ENCODE peak calls at places on chromosome 2, in six cellular contexts. K is A549, L is cardiac fibroblast, T is epithelial cell of esophagus, D is HFFc6, I is lower lobe of right lung. A is an unnamed sample.

GRCh38 chr2:53289309-53290006 is 478.1 kb upstream of the CHAC2 start:
- DNase-seq in L (no peak), K (no peak), T (peak; percentile 42), D (no peak), I (no peak), A (no peak)

GRCh38 chr2:45607701-45608100 is 3.4 kb downstream of the SRBD1 start:
- DNase-seq in K (peak; percentile 71), T (peak; percentile 43), I (no peak), L (peak; percentile 45), D (peak; percentile 29), A (no peak)

GRCh38 chr2:114729025-114729424 is 286.6 kb downstream of the DPP10 start:
- DNase-seq in I (no peak), D (no peak), L (no peak), K (no peak), T (no peak), A (no peak)

GRCh38 chr2:157269060-157269459 is 11.6 kb downstream of the GALNT5 start:
- DNase-seq in K (no peak), L (no peak), D (no peak), I (no peak), T (peak; percentile 63), A (no peak)

GRCh38 chr2:112703684-112704083 is 17.1 kb upstream of the NT5DC4 start:
- DNase-seq in I (no peak), K (no peak), T (no peak), D (no peak), L (no peak), A (no peak)

GRCh38 chr2:3270095-3270478 is 107.5 kb downstream of the EIPR1 start:
- DNase-seq in T (no peak), D (no peak), K (no peak), I (no peak), L (no peak), A (no peak)

GRCh38 chr2:237574894-237575868 is 8.8 kb downstream of the PRLH start:
- DNase-seq in D (no peak), K (no peak), I (no peak), T (peak; percentile 88), L (peak; percentile 43), A (no peak)

GRCh38 chr2:206984206-206984605 is 44.9 kb downstream of the CPO start:
- DNase-seq in D (no peak), L (peak; percentile 53), I (no peak), T (no peak), K (no peak), A (no peak)

GRCh38 chr2:198873771-198874501 is 583.8 kb downstream of the SATB2 start:
- DNase-seq in D (no peak), K (no peak), I (no peak), T (no peak), L (peak; percentile 76), A (no peak)

GRCh38 chr2:100632021-100632420 is 69.2 kb downstream of the PDCL3 start:
- DNase-seq in I (no peak), T (no peak), K (no peak), L (no peak), D (no peak), A (no peak)

GRCh38 chr2:174350018-174350417 is 15.3 kb downstream of the SP9 start:
- DNase-seq in K (no peak), D (peak; percentile 9), L (peak; percentile 45), I (no peak), T (no peak), A (no peak)

GRCh38 chr2:204669386-204669785 is 124.1 kb downstream of the PARD3B start:
- DNase-seq in L (peak; percentile 77), I (no peak), K (no peak), T (no peak), D (no peak), A (no peak)

GRCh38 chr2:140199312-140199711 is 1419.1 kb upstream of the NXPH2 start:
- DNase-seq in D (no peak), T (no peak), K (no peak), I (no peak), L (no peak), A (no peak)

GRCh38 chr2:219736196-219736595 is 108.8 kb downstream of the SLC4A3 start:
- DNase-seq in L (peak; percentile 82), D (peak; percentile 76), I (no peak), T (peak; percentile 79), K (peak; percentile 40), A (peak; percentile 37)

GRCh38 chr2:217742276-217742675 is 260.5 kb downstream of the TNS1 start:
- DNase-seq in L (no peak), D (no peak), K (no peak), T (no peak), I (no peak), A (no peak)

GRCh38 chr2:152405206-152406118 is 70.5 kb downstream of the FMNL2 start:
- DNase-seq in L (peak; percentile 55), D (no peak), K (peak; percentile 28), T (no peak), I (no peak), A (no peak)

GRCh38 chr2:67880291-67880761 is 182.5 kb downstream of the C1D start:
- DNase-seq in T (peak; percentile 71), I (no peak), L (no peak), D (peak; percentile 58), K (no peak), A (no peak)

GRCh38 chr2:159209341-159210306 is 76.9 kb downstream of the WDSUB1 start:
- DNase-seq in K (no peak), D (no peak), I (peak; percentile 62), T (no peak), L (no peak), A (no peak)

GRCh38 chr2:113248997-113249770 is 29.5 kb downstream of the PAX8 start:
- DNase-seq in I (peak; percentile 82), T (peak; percentile 84), L (peak; percentile 86), D (peak; percentile 73), K (peak; percentile 67), A (peak; percentile 77)

GRCh38 chr2:113203901-113204519 is 30.2 kb downstream of the PSD4 start:
- DNase-seq in D (peak; percentile 57), L (peak; percentile 76), K (peak; percentile 82), T (peak; percentile 78), I (peak; percentile 67), A (peak; percentile 80)

GRCh38 chr2:188978291-188979081 is 4.3 kb downstream of the COL3A1 start:
- DNase-seq in K (no peak), D (peak; percentile 76), L (peak; percentile 88), T (peak; percentile 28), I (no peak), A (no peak)

GRCh38 chr2:24456610-24457556 is 34.2 kb upstream of the NCOA1 start:
- DNase-seq in L (peak; percentile 79), I (no peak), D (peak; percentile 65), K (peak; percentile 62), T (peak; percentile 75), A (no peak)

GRCh38 chr2:104846182-104846954 is 7.5 kb upstream of the POU3F3 start:
- DNase-seq in K (no peak), L (no peak), D (no peak), I (no peak), T (no peak), A (no peak)

GRCh38 chr2:23692901-23693605 is 233.9 kb downstream of the ATAD2B start:
- DNase-seq in D (no peak), K (no peak), T (no peak), I (no peak), L (no peak), A (no peak)

DNA sequence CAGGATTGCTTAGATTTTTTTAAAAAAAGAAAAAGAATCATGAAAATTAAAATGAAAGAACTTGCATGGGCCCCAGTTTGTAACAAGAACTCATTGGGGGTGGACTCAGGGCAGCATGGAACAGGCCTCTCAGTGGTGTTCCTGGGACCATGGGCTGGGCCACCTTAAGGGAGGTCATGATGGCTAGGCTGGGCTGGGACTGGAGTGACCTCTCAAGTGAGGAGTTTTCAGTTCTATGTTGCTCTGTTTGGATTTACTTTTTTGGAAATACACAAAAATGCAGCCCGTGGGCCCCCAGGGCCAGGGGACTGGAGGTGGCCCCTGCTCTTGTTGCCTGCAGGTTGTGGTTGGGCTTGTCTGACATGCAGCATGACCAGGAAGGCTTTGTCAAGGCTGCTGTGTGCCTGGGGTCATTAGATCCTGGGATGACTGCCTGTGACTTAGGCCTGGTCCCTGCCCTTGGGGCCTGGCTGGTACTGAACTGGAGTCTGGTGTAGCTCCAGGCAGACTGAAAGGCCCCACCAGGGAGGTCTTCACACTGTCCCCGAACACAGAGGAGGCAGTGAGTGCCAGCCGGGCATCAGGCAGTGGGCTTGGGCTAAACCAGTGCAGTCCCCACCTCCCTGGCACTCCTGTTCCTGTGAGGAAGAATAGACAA is 115.6 kb downstream of the GLI2 start:
- DNase-seq in D (no peak), I (peak; percentile 37), K (no peak), L (no peak), T (no peak), A (no peak)
- TF ChIP-seq CTCF in D (no peak), I (no peak), K (no peak), L (no peak), T (no peak), A (no peak)

DNA sequence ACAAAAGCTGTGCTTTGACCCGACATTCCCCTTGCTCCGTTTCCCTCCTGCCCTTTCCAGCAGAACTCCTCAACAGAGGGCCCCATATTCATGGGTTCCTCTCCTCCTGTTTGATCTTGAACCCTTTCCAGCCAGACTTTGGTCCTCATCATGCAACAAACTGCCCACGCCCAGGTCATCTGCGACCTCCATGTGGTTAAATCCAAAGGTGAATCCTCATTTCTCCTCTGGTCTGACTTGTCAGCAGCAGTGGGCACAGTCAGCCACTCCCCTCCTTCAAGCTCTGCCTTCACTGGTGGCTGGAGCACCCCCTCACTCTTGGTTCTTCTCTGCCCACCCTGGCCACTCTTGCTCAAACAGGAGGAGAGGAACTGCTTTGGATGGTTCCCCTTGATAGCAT is 2.7 kb downstream of the HS1BP3 start:
- DNase-seq in T (no peak), I (peak; percentile 23), K (no peak), L (no peak), D (no peak), A (no peak)
- TF ChIP-seq CTCF in T (no peak), I (no peak), K (no peak), L (no peak), D (no peak), A (no peak)

DNA sequence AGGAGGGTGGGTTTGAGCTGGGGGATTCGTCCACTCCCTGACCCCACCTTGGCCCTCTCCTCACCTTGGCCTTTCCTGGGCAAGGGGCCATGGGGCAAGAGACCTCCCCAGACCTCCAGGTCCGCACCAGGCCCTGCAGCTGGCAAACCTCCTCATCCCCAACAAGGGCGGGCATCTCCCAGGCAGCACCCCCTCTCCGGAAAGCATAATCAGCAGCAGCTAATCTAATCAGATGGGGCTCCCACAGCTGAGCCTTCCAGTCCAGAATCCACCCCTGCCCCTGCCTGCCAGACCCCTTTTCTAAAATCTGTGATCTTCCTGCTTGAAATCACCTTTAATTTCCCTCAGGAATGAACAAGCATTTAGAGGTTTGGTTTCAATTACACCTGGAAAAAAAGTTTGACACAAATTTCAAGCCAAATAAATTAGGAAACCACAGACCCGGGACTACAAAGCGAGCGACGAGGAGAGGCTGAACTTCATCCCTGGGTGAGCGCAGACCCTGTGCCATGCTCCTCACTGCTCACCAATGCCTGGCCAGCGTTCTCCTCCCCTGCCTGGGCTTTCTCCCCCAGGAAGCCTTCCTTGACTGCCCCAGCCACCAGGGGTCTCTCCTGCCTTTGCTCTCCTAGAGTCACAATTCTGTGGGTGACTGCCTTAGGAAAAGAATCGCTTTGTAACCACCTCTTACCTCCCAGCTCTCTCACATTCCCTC is 143.0 kb upstream of the MYCN start:
- DNase-seq in I (no peak), L (no peak), K (no peak), D (no peak), T (no peak), A (no peak)
- TF ChIP-seq CTCF in I (no peak), L (no peak), K (peak; percentile 17), D (no peak), T (no peak), A (no peak)

GRCh38 chr2:241108271-241109209 is 6.5 kb upstream of the MTERF4 start:
- DNase-seq in L (no peak), T (no peak), I (no peak), K (no peak), D (no peak), A (no peak)
- TF ChIP-seq CTCF in L (no peak), T (no peak), I (no peak), K (no peak), D (no peak), A (no peak)